ENCODE peak calls at places on chromosomes 16 and 17, in six cellular contexts. One of them, this sample, is unnamed.

GRCh38 chr16:85460983-85461813 is 151.9 kb upstream of the GSE1 start:
- DNase-seq in K562: peak
- DNase-seq in GM12878: no peak
- DNase-seq in H1: no peak
- DNase-seq in HepG2: peak
- DNase-seq in GM12891: no peak
- DNase-seq in this sample: no peak

GRCh38 chr17:56596741-56597494 is 3.4 kb downstream of the NOG start:
- DNase-seq in HepG2: no peak
- DNase-seq in H1: no peak
- DNase-seq in GM12891: no peak
- DNase-seq in GM12878: no peak
- DNase-seq in K562: no peak
- DNase-seq in this sample: no peak

GRCh38 chr16:84898447-84898846 is 78.7 kb downstream of the CRISPLD2 start:
- DNase-seq in GM12878: no peak
- DNase-seq in HepG2: no peak
- DNase-seq in GM12891: no peak
- DNase-seq in H1: no peak
- DNase-seq in K562: no peak
- DNase-seq in this sample: no peak

GRCh38 chr17:38881600-38882191 is 11.8 kb downstream of the LASP1 start:
- DNase-seq in GM12878: no peak
- DNase-seq in GM12891: no peak
- DNase-seq in HepG2: no peak
- DNase-seq in H1: no peak
- DNase-seq in K562: peak
- DNase-seq in this sample: no peak

GRCh38 chr16:1533443-1533951 is at the start of gene TMEM204:
- DNase-seq in HepG2: no peak
- DNase-seq in K562: no peak
- DNase-seq in GM12878: no peak
- DNase-seq in GM12891: peak
- DNase-seq in H1: no peak
- DNase-seq in this sample: no peak

GRCh38 chr17:1487939-1488825 is 4.3 kb downstream of the MYO1C start:
- DNase-seq in K562: peak
- DNase-seq in GM12891: peak
- DNase-seq in GM12878: no peak
- DNase-seq in H1: no peak
- DNase-seq in HepG2: peak
- DNase-seq in this sample: peak

GRCh38 chr16:49527621-49528020 is 154.0 kb downstream of the C16orf78 start:
- DNase-seq in H1: no peak
- DNase-seq in GM12878: no peak
- DNase-seq in HepG2: no peak
- DNase-seq in GM12891: no peak
- DNase-seq in K562: no peak
- DNase-seq in this sample: no peak

GRCh38 chr16:3642397-3643094 is 11.9 kb upstream of the DNASE1 start:
- DNase-seq in HepG2: no peak
- DNase-seq in K562: peak
- DNase-seq in H1: no peak
- DNase-seq in GM12891: no peak
- DNase-seq in GM12878: no peak
- DNase-seq in this sample: no peak

GRCh38 chr17:49437696-49438438 is 23.2 kb upstream of the PHB1 start:
- DNase-seq in HepG2: no peak
- DNase-seq in H1: no peak
- DNase-seq in GM12878: no peak
- DNase-seq in K562: no peak
- DNase-seq in GM12891: no peak
- DNase-seq in this sample: peak

GRCh38 chr17:66667491-66668030 is 167.4 kb upstream of the CACNG5 start:
- DNase-seq in K562: no peak
- DNase-seq in H1: no peak
- DNase-seq in GM12878: peak
- DNase-seq in GM12891: no peak
- DNase-seq in HepG2: no peak
- DNase-seq in this sample: no peak

GRCh38 chr16:74758801-74759200 is 15.8 kb downstream of the FA2H start:
- DNase-seq in GM12891: no peak
- DNase-seq in H1: no peak
- DNase-seq in K562: no peak
- DNase-seq in HepG2: no peak
- DNase-seq in GM12878: no peak
- DNase-seq in this sample: no peak

GRCh38 chr17:41211845-41212466 is 14.5 kb upstream of the KRTAP9-2 start:
- DNase-seq in H1: no peak
- DNase-seq in K562: no peak
- DNase-seq in HepG2: no peak
- DNase-seq in GM12878: no peak
- DNase-seq in GM12891: no peak
- DNase-seq in this sample: no peak

GRCh38 chr17:42184717-42185496 is at the start of gene HCRT:
- DNase-seq in HepG2: no peak
- DNase-seq in GM12891: no peak
- DNase-seq in K562: no peak
- DNase-seq in GM12878: no peak
- DNase-seq in H1: no peak
- DNase-seq in this sample: no peak

GRCh38 chr16:67446968-67447507 is 16.1 kb downstream of the HSD11B2 start:
- DNase-seq in H1: no peak
- DNase-seq in HepG2: no peak
- DNase-seq in K562: no peak
- DNase-seq in GM12878: no peak
- DNase-seq in GM12891: no peak
- DNase-seq in this sample: no peak

GRCh38 chr17:43465049-43465448 is 18.7 kb upstream of the DHX8 start:
- DNase-seq in GM12878: no peak
- DNase-seq in K562: no peak
- DNase-seq in HepG2: no peak
- DNase-seq in GM12891: no peak
- DNase-seq in H1: no peak
- DNase-seq in this sample: no peak

GRCh38 chr17:75036643-75037268 is 10.0 kb downstream of the ATP5PD start:
- DNase-seq in GM12878: no peak
- DNase-seq in HepG2: no peak
- DNase-seq in GM12891: no peak
- DNase-seq in K562: peak
- DNase-seq in H1: no peak
- DNase-seq in this sample: no peak

GRCh38 chr17:27540300-27541105 is 84.3 kb downstream of the KSR1 start:
- DNase-seq in GM12891: no peak
- DNase-seq in HepG2: peak
- DNase-seq in K562: no peak
- DNase-seq in H1: no peak
- DNase-seq in GM12878: no peak
- DNase-seq in this sample: no peak

GRCh38 chr16:77408607-77409006 is 26.2 kb downstream of the ADAMTS18 start:
- DNase-seq in GM12891: no peak
- DNase-seq in K562: no peak
- DNase-seq in HepG2: no peak
- DNase-seq in GM12878: peak
- DNase-seq in H1: no peak
- DNase-seq in this sample: no peak

GRCh38 chr17:58702045-58702476 is 9.7 kb downstream of the RAD51C start:
- DNase-seq in H1: no peak
- DNase-seq in GM12891: no peak
- DNase-seq in HepG2: no peak
- DNase-seq in GM12878: peak
- DNase-seq in K562: no peak
- DNase-seq in this sample: no peak

GRCh38 chr17:17258011-17258410 is 21.0 kb upstream of the FLCN start:
- DNase-seq in GM12891: no peak
- DNase-seq in HepG2: no peak
- DNase-seq in GM12878: no peak
- DNase-seq in K562: no peak
- DNase-seq in H1: no peak
- DNase-seq in this sample: no peak

GRCh38 chr17:17252149-17252810 is 15.3 kb upstream of the FLCN start:
- DNase-seq in GM12891: no peak
- DNase-seq in K562: no peak
- DNase-seq in GM12878: no peak
- DNase-seq in HepG2: no peak
- DNase-seq in H1: no peak
- DNase-seq in this sample: no peak

GRCh38 chr17:17254026-17254425 is 17.1 kb upstream of the FLCN start:
- DNase-seq in H1: no peak
- DNase-seq in GM12878: no peak
- DNase-seq in GM12891: no peak
- DNase-seq in HepG2: no peak
- DNase-seq in K562: no peak
- DNase-seq in this sample: no peak

GRCh38 chr17:17256316-17256715 is 19.3 kb upstream of the FLCN start:
- DNase-seq in GM12891: no peak
- DNase-seq in HepG2: no peak
- DNase-seq in GM12878: no peak
- DNase-seq in H1: no peak
- DNase-seq in K562: no peak
- DNase-seq in this sample: no peak

DNA sequence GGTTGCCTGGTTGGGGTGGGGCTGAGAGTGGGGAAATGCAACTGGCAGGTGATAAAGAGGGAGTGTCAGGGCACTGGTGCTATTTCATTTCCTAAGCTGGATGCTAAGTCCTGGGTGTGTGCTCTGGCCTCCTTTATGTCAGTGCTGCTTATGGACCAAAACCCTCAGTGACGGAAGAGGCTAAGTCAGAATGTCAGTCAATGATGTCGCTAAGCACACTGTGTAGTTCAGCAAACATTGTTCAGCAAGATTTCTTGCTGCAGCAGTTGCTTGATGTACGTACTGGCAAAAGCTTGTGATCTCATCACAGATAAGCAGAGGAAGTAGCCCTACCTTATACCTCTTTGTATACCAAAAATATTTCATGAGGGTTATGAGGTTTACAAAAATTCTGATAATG is 16.5 kb upstream of the FLCN start:
- DNase-seq in GM12891: no peak
- DNase-seq in HepG2: no peak
- DNase-seq in H1: no peak
- DNase-seq in K562: no peak
- DNase-seq in GM12878: no peak
- DNase-seq in this sample: no peak
- TF ChIP-seq TAF1 in GM12891: no peak
- TF ChIP-seq TAF1 in HepG2: no peak
- TF ChIP-seq TAF1 in H1: no peak
- TF ChIP-seq TAF1 in K562: no peak
- TF ChIP-seq TAF1 in GM12878: no peak
- TF ChIP-seq TAF1 in this sample: no peak

GRCh38 chr16:27729516-27730304 is 179.8 kb downstream of the KATNIP start:
- DNase-seq in GM12891: no peak
- DNase-seq in H1: no peak
- DNase-seq in HepG2: no peak
- DNase-seq in GM12878: no peak
- DNase-seq in K562: no peak
- DNase-seq in this sample: no peak
- TF ChIP-seq POLR2AphosphoS5 in GM12891: no peak
- TF ChIP-seq POLR2AphosphoS5 in H1: no peak
- TF ChIP-seq POLR2AphosphoS5 in HepG2: no peak
- TF ChIP-seq POLR2AphosphoS5 in GM12878: no peak
- TF ChIP-seq POLR2AphosphoS5 in K562: no peak
- TF ChIP-seq POLR2AphosphoS5 in this sample: no peak

GRCh38 chr17:76492250-76492988 is 8.8 kb downstream of the RHBDF2 start:
- DNase-seq in H1: no peak
- DNase-seq in K562: no peak
- DNase-seq in GM12891: peak
- DNase-seq in GM12878: peak
- DNase-seq in HepG2: no peak
- DNase-seq in this sample: peak

GRCh38 chr17:76491271-76492184 is 9.7 kb downstream of the RHBDF2 start:
- DNase-seq in GM12878: no peak
- DNase-seq in K562: peak
- DNase-seq in GM12891: no peak
- DNase-seq in HepG2: no peak
- DNase-seq in H1: no peak
- DNase-seq in this sample: peak

GRCh38 chr17:76495663-76496400 is 5.4 kb downstream of the RHBDF2 start:
- DNase-seq in GM12878: no peak
- DNase-seq in H1: no peak
- DNase-seq in HepG2: no peak
- DNase-seq in K562: no peak
- DNase-seq in GM12891: no peak
- DNase-seq in this sample: no peak

GRCh38 chr17:76493505-76494167 is 7.6 kb downstream of the RHBDF2 start:
- DNase-seq in GM12878: no peak
- DNase-seq in HepG2: no peak
- DNase-seq in K562: no peak
- DNase-seq in H1: no peak
- DNase-seq in GM12891: no peak
- DNase-seq in this sample: no peak

DNA sequence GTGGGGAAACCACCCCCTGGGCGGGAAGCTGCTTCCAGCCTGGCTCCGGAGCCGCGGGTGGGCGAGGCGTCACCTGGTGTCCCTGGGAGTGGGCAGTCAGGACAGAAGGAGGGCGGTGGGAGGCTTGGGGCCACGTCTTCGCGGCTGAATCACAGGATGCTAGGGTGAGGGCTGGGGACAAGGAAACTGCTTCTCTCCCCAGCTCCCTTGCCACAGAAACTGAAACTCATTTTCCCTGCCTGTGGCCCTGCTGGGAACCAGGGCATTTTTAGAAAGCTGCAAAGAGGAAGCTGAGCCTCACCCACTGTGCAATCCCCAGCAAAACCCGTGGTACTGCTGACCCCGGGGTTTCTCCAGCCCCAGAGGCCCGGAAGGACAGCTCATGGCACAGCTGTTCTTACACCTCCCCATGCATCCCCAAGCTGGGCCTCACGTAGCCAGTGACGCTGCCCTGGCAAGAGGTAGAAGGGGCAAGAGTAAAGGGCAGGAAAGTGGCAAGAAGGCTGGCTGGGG is 8.2 kb downstream of the RHBDF2 start:
- DNase-seq in GM12878: peak
- DNase-seq in K562: no peak
- DNase-seq in HepG2: no peak
- DNase-seq in H1: no peak
- DNase-seq in GM12891: peak
- DNase-seq in this sample: peak
- TF ChIP-seq POLR2A in GM12878: peak
- TF ChIP-seq POLR2A in K562: no peak
- TF ChIP-seq POLR2A in HepG2: no peak
- TF ChIP-seq POLR2A in H1: no peak
- TF ChIP-seq POLR2A in GM12891: no peak
- TF ChIP-seq POLR2A in this sample: no peak

GRCh38 chr17:35006961-35007360 is 26.6 kb downstream of the LIG3 start:
- DNase-seq in GM12878: no peak
- DNase-seq in GM12891: no peak
- DNase-seq in HepG2: no peak
- DNase-seq in K562: no peak
- DNase-seq in H1: no peak
- DNase-seq in this sample: no peak

GRCh38 chr17:35006345-35006744 is 26.0 kb downstream of the LIG3 start:
- DNase-seq in K562: no peak
- DNase-seq in HepG2: no peak
- DNase-seq in GM12891: no peak
- DNase-seq in GM12878: no peak
- DNase-seq in H1: no peak
- DNase-seq in this sample: no peak

GRCh38 chr17:35011671-35012216 is 31.4 kb downstream of the LIG3 start:
- DNase-seq in K562: no peak
- DNase-seq in HepG2: no peak
- DNase-seq in GM12878: no peak
- DNase-seq in GM12891: no peak
- DNase-seq in H1: no peak
- DNase-seq in this sample: no peak

GRCh38 chr17:35010093-35010492 is 29.8 kb downstream of the LIG3 start:
- DNase-seq in K562: no peak
- DNase-seq in GM12878: no peak
- DNase-seq in HepG2: no peak
- DNase-seq in H1: no peak
- DNase-seq in GM12891: no peak
- DNase-seq in this sample: no peak
- TF ChIP-seq TAF1 in K562: no peak
- TF ChIP-seq TAF1 in GM12878: no peak
- TF ChIP-seq TAF1 in HepG2: no peak
- TF ChIP-seq TAF1 in H1: no peak
- TF ChIP-seq TAF1 in GM12891: no peak
- TF ChIP-seq TAF1 in this sample: no peak